ENCODE peak calls at places on chromosome 5, in ten cellular contexts. One of them, this sample, is unnamed.

GRCh38 chr5:24110019-24110615 is 534.7 kb downstream of the CDH10 start:
- DNase-seq in A549: peak; percentile 43
- DNase-seq in progenitor cell of endocrine pancreas: no peak
- DNase-seq in foreskin fibroblast: no peak
- DNase-seq in neural crest cell: no peak
- DNase-seq in GM13976: peak; percentile 5
- DNase-seq in astrocyte of the spinal cord: peak; percentile 13
- DNase-seq in suprapubic skin: no peak
- DNase-seq in Calu3: no peak
- DNase-seq in adrenal gland: no peak
- DNase-seq in this sample: peak; percentile 20

GRCh38 chr5:147348046-147348445 is 113.2 kb downstream of the STK32A start:
- DNase-seq in neural crest cell: no peak
- DNase-seq in astrocyte of the spinal cord: no peak
- DNase-seq in Calu3: no peak
- DNase-seq in GM13976: no peak
- DNase-seq in suprapubic skin: no peak
- DNase-seq in adrenal gland: no peak
- DNase-seq in A549: no peak
- DNase-seq in foreskin fibroblast: no peak
- DNase-seq in progenitor cell of endocrine pancreas: no peak
- DNase-seq in this sample: no peak

GRCh38 chr5:2196989-2197531 is 314.3 kb upstream of the IRX4 start:
- DNase-seq in astrocyte of the spinal cord: no peak
- DNase-seq in suprapubic skin: no peak
- DNase-seq in neural crest cell: no peak
- DNase-seq in foreskin fibroblast: no peak
- DNase-seq in Calu3: no peak
- DNase-seq in adrenal gland: no peak
- DNase-seq in A549: no peak
- DNase-seq in GM13976: no peak
- DNase-seq in progenitor cell of endocrine pancreas: no peak
- DNase-seq in this sample: no peak

GRCh38 chr5:8840237-8840636 is 705.6 kb downstream of the SEMA5A start:
- DNase-seq in GM13976: no peak
- DNase-seq in A549: no peak
- DNase-seq in progenitor cell of endocrine pancreas: no peak
- DNase-seq in suprapubic skin: no peak
- DNase-seq in neural crest cell: no peak
- DNase-seq in astrocyte of the spinal cord: no peak
- DNase-seq in Calu3: no peak
- DNase-seq in adrenal gland: no peak
- DNase-seq in foreskin fibroblast: no peak
- DNase-seq in this sample: no peak

GRCh38 chr5:134585966-134586365 is 46.7 kb downstream of the SAR1B start:
- DNase-seq in suprapubic skin: no peak
- DNase-seq in progenitor cell of endocrine pancreas: no peak
- DNase-seq in neural crest cell: no peak
- DNase-seq in adrenal gland: no peak
- DNase-seq in foreskin fibroblast: no peak
- DNase-seq in GM13976: peak; percentile 9
- DNase-seq in A549: no peak
- DNase-seq in Calu3: no peak
- DNase-seq in astrocyte of the spinal cord: no peak
- DNase-seq in this sample: no peak

GRCh38 chr5:150517272-150518152 is 9.6 kb downstream of the NDST1 start:
- DNase-seq in Calu3: peak; percentile 98
- DNase-seq in progenitor cell of endocrine pancreas: no peak
- DNase-seq in astrocyte of the spinal cord: peak; percentile 94
- DNase-seq in suprapubic skin: no peak
- DNase-seq in GM13976: no peak
- DNase-seq in foreskin fibroblast: peak; percentile 90
- DNase-seq in neural crest cell: no peak
- DNase-seq in adrenal gland: peak; percentile 73
- DNase-seq in A549: peak; percentile 87
- DNase-seq in this sample: peak; percentile 87

GRCh38 chr5:105882956-105883481 is 1787.7 kb downstream of the EFNA5 start:
- DNase-seq in astrocyte of the spinal cord: no peak
- DNase-seq in GM13976: no peak
- DNase-seq in adrenal gland: no peak
- DNase-seq in A549: no peak
- DNase-seq in Calu3: peak; percentile 51
- DNase-seq in progenitor cell of endocrine pancreas: no peak
- DNase-seq in foreskin fibroblast: no peak
- DNase-seq in suprapubic skin: no peak
- DNase-seq in neural crest cell: no peak
- DNase-seq in this sample: no peak

GRCh38 chr5:2847608-2848007 is 96.1 kb upstream of the IRX2 start:
- DNase-seq in foreskin fibroblast: no peak
- DNase-seq in adrenal gland: no peak
- DNase-seq in astrocyte of the spinal cord: no peak
- DNase-seq in GM13976: no peak
- DNase-seq in progenitor cell of endocrine pancreas: no peak
- DNase-seq in A549: no peak
- DNase-seq in Calu3: no peak
- DNase-seq in suprapubic skin: no peak
- DNase-seq in neural crest cell: no peak
- DNase-seq in this sample: no peak

GRCh38 chr5:58451732-58452565 is 7.9 kb downstream of the PLK2 start:
- DNase-seq in progenitor cell of endocrine pancreas: no peak
- DNase-seq in A549: no peak
- DNase-seq in Calu3: no peak
- DNase-seq in GM13976: no peak
- DNase-seq in neural crest cell: no peak
- DNase-seq in suprapubic skin: no peak
- DNase-seq in astrocyte of the spinal cord: peak; percentile 66
- DNase-seq in foreskin fibroblast: no peak
- DNase-seq in adrenal gland: no peak
- DNase-seq in this sample: no peak

GRCh38 chr5:128216860-128217531 is 133.4 kb downstream of the SLC12A2 start:
- DNase-seq in GM13976: no peak
- DNase-seq in suprapubic skin: no peak
- DNase-seq in adrenal gland: no peak
- DNase-seq in A549: no peak
- DNase-seq in astrocyte of the spinal cord: peak; percentile 99
- DNase-seq in foreskin fibroblast: peak; percentile 56
- DNase-seq in progenitor cell of endocrine pancreas: no peak
- DNase-seq in Calu3: no peak
- DNase-seq in neural crest cell: no peak
- DNase-seq in this sample: no peak

GRCh38 chr5:167710444-167711025 is 580.9 kb upstream of the WWC1 start:
- DNase-seq in adrenal gland: no peak
- DNase-seq in neural crest cell: no peak
- DNase-seq in astrocyte of the spinal cord: no peak
- DNase-seq in Calu3: no peak
- DNase-seq in A549: no peak
- DNase-seq in foreskin fibroblast: no peak
- DNase-seq in suprapubic skin: no peak
- DNase-seq in GM13976: no peak
- DNase-seq in progenitor cell of endocrine pancreas: no peak
- DNase-seq in this sample: no peak

GRCh38 chr5:147560982-147561381 is 51.1 kb upstream of the DPYSL3 start:
- DNase-seq in Calu3: peak; percentile 12
- DNase-seq in adrenal gland: no peak
- DNase-seq in foreskin fibroblast: no peak
- DNase-seq in A549: no peak
- DNase-seq in progenitor cell of endocrine pancreas: no peak
- DNase-seq in astrocyte of the spinal cord: peak; percentile 20
- DNase-seq in neural crest cell: no peak
- DNase-seq in GM13976: no peak
- DNase-seq in suprapubic skin: no peak
- DNase-seq in this sample: no peak

GRCh38 chr5:36740259-36740898 is 134.0 kb downstream of the SLC1A3 start:
- DNase-seq in adrenal gland: no peak
- DNase-seq in progenitor cell of endocrine pancreas: no peak
- DNase-seq in astrocyte of the spinal cord: no peak
- DNase-seq in neural crest cell: no peak
- DNase-seq in GM13976: no peak
- DNase-seq in A549: no peak
- DNase-seq in Calu3: no peak
- DNase-seq in suprapubic skin: no peak
- DNase-seq in foreskin fibroblast: no peak
- DNase-seq in this sample: no peak

GRCh38 chr5:136063778-136064465 is 35.1 kb downstream of the TGFBI start:
- DNase-seq in neural crest cell: no peak
- DNase-seq in Calu3: no peak
- DNase-seq in GM13976: no peak
- DNase-seq in foreskin fibroblast: no peak
- DNase-seq in progenitor cell of endocrine pancreas: no peak
- DNase-seq in suprapubic skin: no peak
- DNase-seq in astrocyte of the spinal cord: no peak
- DNase-seq in A549: no peak
- DNase-seq in adrenal gland: no peak
- DNase-seq in this sample: no peak

GRCh38 chr5:136064510-136064909 is 35.7 kb downstream of the TGFBI start:
- DNase-seq in GM13976: no peak
- DNase-seq in astrocyte of the spinal cord: no peak
- DNase-seq in Calu3: peak; percentile 32
- DNase-seq in neural crest cell: no peak
- DNase-seq in foreskin fibroblast: no peak
- DNase-seq in adrenal gland: no peak
- DNase-seq in suprapubic skin: no peak
- DNase-seq in A549: no peak
- DNase-seq in progenitor cell of endocrine pancreas: no peak
- DNase-seq in this sample: no peak

GRCh38 chr5:136061630-136062381 is 33.0 kb downstream of the TGFBI start:
- DNase-seq in GM13976: no peak
- DNase-seq in neural crest cell: no peak
- DNase-seq in astrocyte of the spinal cord: no peak
- DNase-seq in progenitor cell of endocrine pancreas: no peak
- DNase-seq in adrenal gland: no peak
- DNase-seq in foreskin fibroblast: no peak
- DNase-seq in Calu3: no peak
- DNase-seq in A549: no peak
- DNase-seq in suprapubic skin: no peak
- DNase-seq in this sample: no peak

GRCh38 chr5:136060963-136061362 is 32.2 kb downstream of the TGFBI start:
- DNase-seq in neural crest cell: no peak
- DNase-seq in suprapubic skin: no peak
- DNase-seq in foreskin fibroblast: no peak
- DNase-seq in adrenal gland: no peak
- DNase-seq in progenitor cell of endocrine pancreas: no peak
- DNase-seq in astrocyte of the spinal cord: no peak
- DNase-seq in A549: no peak
- DNase-seq in GM13976: no peak
- DNase-seq in Calu3: no peak
- DNase-seq in this sample: no peak

GRCh38 chr5:136062563-136063274 is 33.9 kb downstream of the TGFBI start:
- DNase-seq in progenitor cell of endocrine pancreas: no peak
- DNase-seq in foreskin fibroblast: no peak
- DNase-seq in adrenal gland: no peak
- DNase-seq in Calu3: peak; percentile 55
- DNase-seq in astrocyte of the spinal cord: no peak
- DNase-seq in A549: peak; percentile 71
- DNase-seq in suprapubic skin: no peak
- DNase-seq in GM13976: peak; percentile 30
- DNase-seq in neural crest cell: no peak
- DNase-seq in this sample: no peak
- TF ChIP-seq CTCF in progenitor cell of endocrine pancreas: peak; percentile 46
- TF ChIP-seq CTCF in foreskin fibroblast: peak; percentile 37
- TF ChIP-seq CTCF in adrenal gland: peak; percentile 37
- TF ChIP-seq CTCF in Calu3: peak; percentile 34
- TF ChIP-seq CTCF in astrocyte of the spinal cord: peak; percentile 26
- TF ChIP-seq CTCF in A549: peak; percentile 53
- TF ChIP-seq CTCF in suprapubic skin: peak; percentile 50
- TF ChIP-seq CTCF in GM13976: no peak
- TF ChIP-seq CTCF in neural crest cell: peak; percentile 56
- TF ChIP-seq CTCF in this sample: peak; percentile 60

DNA sequence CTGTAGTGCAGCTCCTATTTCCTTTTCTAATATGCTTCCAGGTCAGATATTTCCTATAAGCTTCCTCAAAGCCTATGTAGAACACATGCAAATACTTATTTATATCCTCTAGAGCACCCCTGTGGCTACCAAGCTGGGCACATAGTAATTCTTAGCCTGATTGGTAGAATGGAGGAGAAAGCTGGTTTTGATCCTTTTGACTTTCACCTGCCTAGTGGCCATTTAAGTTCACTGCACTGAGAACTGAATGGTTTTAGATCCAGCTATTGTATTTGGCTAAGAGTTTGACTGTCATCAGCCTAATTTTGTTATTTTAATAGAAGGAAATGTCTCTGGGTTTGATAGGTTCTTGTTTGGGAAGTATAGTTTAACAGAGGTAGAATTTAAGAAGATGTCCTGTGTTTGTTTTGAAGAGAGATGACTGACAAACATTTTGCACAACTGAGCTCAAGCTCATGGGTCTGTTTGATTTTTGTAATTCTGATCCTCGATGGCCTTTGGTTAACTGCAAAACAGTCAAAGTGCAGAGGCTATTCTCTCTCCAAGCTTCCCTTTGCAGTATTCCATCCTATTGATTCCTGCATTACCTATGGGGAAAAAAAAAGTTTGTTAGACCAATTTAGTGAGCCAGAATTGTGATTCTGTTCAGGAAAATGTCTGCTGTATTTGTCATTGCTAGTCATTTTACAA is 85.4 kb downstream of the KCNN2 start:
- DNase-seq in neural crest cell: no peak
- DNase-seq in progenitor cell of endocrine pancreas: no peak
- DNase-seq in foreskin fibroblast: no peak
- DNase-seq in GM13976: no peak
- DNase-seq in Calu3: no peak
- DNase-seq in astrocyte of the spinal cord: no peak
- DNase-seq in A549: peak; percentile 11
- DNase-seq in adrenal gland: no peak
- DNase-seq in suprapubic skin: no peak
- DNase-seq in this sample: no peak
- TF ChIP-seq CTCF in neural crest cell: peak; percentile 56
- TF ChIP-seq CTCF in progenitor cell of endocrine pancreas: peak; percentile 49
- TF ChIP-seq CTCF in foreskin fibroblast: peak; percentile 28
- TF ChIP-seq CTCF in GM13976: no peak
- TF ChIP-seq CTCF in Calu3: peak; percentile 42
- TF ChIP-seq CTCF in astrocyte of the spinal cord: peak; percentile 32
- TF ChIP-seq CTCF in A549: no peak
- TF ChIP-seq CTCF in adrenal gland: peak; percentile 24
- TF ChIP-seq CTCF in suprapubic skin: no peak
- TF ChIP-seq CTCF in this sample: peak; percentile 39

GRCh38 chr5:78886650-78887230 is 98.4 kb downstream of the ARSB start:
- DNase-seq in astrocyte of the spinal cord: peak; percentile 22
- DNase-seq in suprapubic skin: no peak
- DNase-seq in GM13976: no peak
- DNase-seq in A549: peak; percentile 11
- DNase-seq in neural crest cell: no peak
- DNase-seq in adrenal gland: no peak
- DNase-seq in progenitor cell of endocrine pancreas: no peak
- DNase-seq in Calu3: no peak
- DNase-seq in foreskin fibroblast: no peak
- DNase-seq in this sample: peak; percentile 22
- TF ChIP-seq CTCF in astrocyte of the spinal cord: peak; percentile 63
- TF ChIP-seq CTCF in suprapubic skin: peak; percentile 24
- TF ChIP-seq CTCF in GM13976: peak; percentile 31
- TF ChIP-seq CTCF in A549: peak; percentile 72
- TF ChIP-seq CTCF in neural crest cell: peak; percentile 74
- TF ChIP-seq CTCF in adrenal gland: peak; percentile 19
- TF ChIP-seq CTCF in progenitor cell of endocrine pancreas: peak; percentile 61
- TF ChIP-seq CTCF in Calu3: peak; percentile 74
- TF ChIP-seq CTCF in foreskin fibroblast: peak; percentile 65
- TF ChIP-seq CTCF in this sample: peak; percentile 81

DNA sequence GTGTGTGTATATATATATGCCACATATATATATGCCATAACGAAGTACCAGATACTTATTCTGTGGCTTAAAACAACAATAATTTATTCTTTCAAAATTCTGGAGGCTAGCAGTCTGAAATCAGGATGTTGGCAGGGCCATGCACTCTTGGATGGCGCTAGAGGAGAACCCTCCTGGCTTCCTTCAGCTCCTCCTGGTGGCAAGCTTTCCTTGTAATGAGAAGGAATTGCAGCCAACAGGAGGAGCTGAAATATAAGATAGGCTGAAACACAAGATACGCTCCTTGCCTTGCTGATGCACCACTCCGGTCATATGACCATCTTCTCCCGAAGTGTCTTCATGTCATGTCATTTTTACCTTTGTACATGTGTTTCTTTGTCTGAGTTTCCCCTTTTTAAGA is 368.1 kb upstream of the CTNND2 start:
- DNase-seq in Calu3: no peak
- DNase-seq in A549: no peak
- DNase-seq in neural crest cell: no peak
- DNase-seq in GM13976: no peak
- DNase-seq in astrocyte of the spinal cord: no peak
- DNase-seq in foreskin fibroblast: no peak
- DNase-seq in suprapubic skin: no peak
- DNase-seq in adrenal gland: no peak
- DNase-seq in progenitor cell of endocrine pancreas: no peak
- DNase-seq in this sample: no peak
- TF ChIP-seq CTCF in Calu3: no peak
- TF ChIP-seq CTCF in A549: no peak
- TF ChIP-seq CTCF in neural crest cell: peak; percentile 19
- TF ChIP-seq CTCF in GM13976: no peak
- TF ChIP-seq CTCF in astrocyte of the spinal cord: no peak
- TF ChIP-seq CTCF in foreskin fibroblast: no peak
- TF ChIP-seq CTCF in suprapubic skin: no peak
- TF ChIP-seq CTCF in adrenal gland: no peak
- TF ChIP-seq CTCF in progenitor cell of endocrine pancreas: peak; percentile 21
- TF ChIP-seq CTCF in this sample: no peak

This sample was measured in SK-N-SH.